ENCODE peak calls at places on chromosome 21, in four cellular contexts. V, K, X and J are unnamed samples.

GRCh38 chr21:39188521-39189139 is 5.4 kb upstream of the PSMG1 start:
- DNase-seq in V (no peak), K (no peak), X (no peak), J (no peak)

GRCh38 chr21:20720623-20721022 is 277.6 kb upstream of the NCAM2 start:
- DNase-seq in V (no peak), K (no peak), X (no peak), J (no peak)

GRCh38 chr21:45294509-45295291 is 7.0 kb upstream of the POFUT2 start:
- DNase-seq in V (no peak), K (no peak), X (no peak), J (peak; percentile 69)

GRCh38 chr21:38965241-38965640 is 159.5 kb downstream of the ETS2 start:
- DNase-seq in V (no peak), K (no peak), X (peak; percentile 79), J (no peak)

GRCh38 chr21:32426592-32427051 is 14.1 kb downstream of the EVA1C start:
- DNase-seq in V (no peak), K (no peak), X (peak; percentile 23), J (no peak)

GRCh38 chr21:32463367-32463766 is 50.9 kb downstream of the EVA1C start:
- DNase-seq in V (no peak), K (no peak), X (no peak), J (no peak)

GRCh38 chr21:21064353-21064752 is 66.1 kb downstream of the NCAM2 start:
- DNase-seq in V (no peak), K (no peak), X (no peak), J (no peak)

GRCh38 chr21:29164330-29164942 is 34.0 kb downstream of the MAP3K7CL start:
- DNase-seq in V (no peak), K (no peak), X (peak; percentile 63), J (peak; percentile 53)

GRCh38 chr21:37503848-37504467 is 137.4 kb downstream of the DYRK1A start:
- DNase-seq in V (no peak), K (no peak), X (peak; percentile 8), J (no peak)

GRCh38 chr21:37849703-37850102 is 66.6 kb downstream of the KCNJ6 start:
- DNase-seq in V (no peak), K (no peak), X (no peak), J (no peak)

GRCh38 chr21:23401278-23401677 is 2206.0 kb downstream of the MRPL39 start:
- DNase-seq in V (no peak), K (no peak), X (no peak), J (peak; percentile 12)

GRCh38 chr21:38942617-38943245 is 137.0 kb downstream of the ETS2 start:
- DNase-seq in V (no peak), K (no peak), X (no peak), J (no peak)

GRCh38 chr21:30238168-30238567 is 22.3 kb upstream of the CLDN8 start:
- DNase-seq in V (no peak), K (no peak), X (no peak), J (no peak)

GRCh38 chr21:19864456-19864855 is 1133.8 kb upstream of the NCAM2 start:
- DNase-seq in V (no peak), K (no peak), X (no peak), J (no peak)

GRCh38 chr21:25862596-25862995 is 127.8 kb downstream of the GABPA start:
- DNase-seq in V (no peak), K (peak; percentile 43), X (peak; percentile 12), J (peak; percentile 45)

GRCh38 chr21:26659757-26660156 is 86.7 kb upstream of the CYYR1 start:
- DNase-seq in V (no peak), K (no peak), X (no peak), J (no peak)

GRCh38 chr21:43919871-43920801 is 55.1 kb downstream of the AGPAT3 start:
- DNase-seq in V (peak; percentile 54), K (no peak), X (no peak), J (no peak)
- TF ChIP-seq TARDBP in V (no peak), K (no peak), X (no peak), J (no peak)

GRCh38 chr21:41410361-41410760 is 15.7 kb upstream of the MX1 start:
- DNase-seq in V (no peak), K (no peak), X (no peak), J (no peak)
- TF ChIP-seq TARDBP in V (no peak), K (no peak), X (no peak), J (no peak)

DNA sequence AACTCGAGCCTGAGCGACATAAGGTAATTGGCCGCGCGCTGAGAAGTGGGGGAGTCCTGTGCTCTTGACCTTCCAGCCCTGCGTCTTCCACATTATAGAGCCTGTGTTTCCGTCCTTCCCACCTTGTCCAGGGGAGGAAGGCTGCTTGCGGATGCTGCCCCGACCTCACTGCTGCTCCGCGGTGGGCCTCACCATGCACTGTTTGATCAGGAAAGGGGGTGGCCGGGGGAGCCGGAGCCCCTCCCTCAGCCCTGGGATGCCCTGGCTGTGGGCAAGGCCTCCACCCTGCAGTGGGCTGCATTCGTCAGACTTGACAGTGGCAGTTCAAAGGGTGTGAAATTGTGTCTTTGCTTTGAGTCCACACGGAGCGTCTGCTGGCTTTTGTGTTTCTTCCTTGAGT is 30.1 kb downstream of the PCNT start:
- DNase-seq in V (no peak), K (no peak), X (no peak), J (no peak)
- TF ChIP-seq TARDBP in V (no peak), K (no peak), X (no peak), J (no peak)

DNA sequence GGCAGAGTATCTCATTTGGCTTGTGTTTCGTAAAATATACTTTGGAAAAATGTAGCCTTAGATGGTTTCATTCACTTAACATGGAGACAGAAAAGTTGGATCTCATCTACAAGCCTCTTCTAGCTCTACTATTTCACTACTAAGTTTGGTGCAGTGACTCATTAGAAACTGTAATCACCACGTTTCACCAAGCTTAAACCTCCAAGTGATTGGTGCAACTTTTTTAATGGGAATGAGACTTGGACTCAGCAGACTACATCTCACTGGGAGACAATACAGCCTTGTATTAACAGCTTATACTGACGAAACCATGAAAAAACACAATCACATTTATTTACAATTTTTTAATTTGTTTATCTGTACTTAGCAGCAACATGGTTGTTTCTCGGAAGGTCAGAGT is 29.9 kb upstream of the NRIP1 start:
- DNase-seq in V (no peak), K (no peak), X (no peak), J (no peak)
- TF ChIP-seq TARDBP in V (no peak), K (no peak), X (no peak), J (no peak)

DNA sequence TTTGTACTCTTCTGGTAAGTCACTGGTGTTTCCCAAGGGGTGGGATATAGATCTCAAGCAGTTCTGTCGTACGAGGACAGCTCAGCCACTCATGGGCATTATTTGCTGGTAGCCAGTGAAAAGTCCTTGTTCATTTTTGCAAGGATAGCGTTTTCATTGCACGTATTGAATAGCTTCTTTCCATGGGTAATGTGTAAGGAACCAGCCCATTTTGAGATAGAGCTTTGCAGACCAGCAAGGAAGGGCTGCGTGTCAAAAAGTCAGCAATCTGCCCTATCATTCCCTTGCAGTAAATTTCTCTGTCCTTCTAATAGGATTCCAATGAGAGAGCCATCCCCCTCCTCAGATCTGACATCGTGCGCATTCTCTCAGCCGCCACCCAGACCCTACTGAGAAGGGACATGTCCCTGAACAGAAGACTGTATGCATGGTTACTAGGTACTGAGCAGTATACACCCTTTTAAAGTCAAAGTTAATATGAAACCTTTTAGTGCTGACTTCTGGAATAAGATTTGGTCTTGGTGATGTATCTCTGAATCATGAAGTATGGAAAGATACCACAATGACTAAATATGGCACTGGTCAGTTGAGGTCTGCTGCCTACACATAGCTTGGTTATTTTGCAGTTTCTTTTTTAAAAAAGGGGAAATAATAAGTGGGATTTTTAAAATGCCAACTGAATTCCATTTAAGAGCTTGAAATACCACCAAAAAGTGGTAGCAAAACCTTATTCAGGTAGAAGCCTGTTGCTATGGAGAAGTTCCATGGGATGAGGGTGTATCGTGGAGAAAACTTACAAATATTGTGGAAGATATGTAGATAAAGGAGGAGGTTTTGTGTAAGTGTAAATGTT is 55.3 kb downstream of the DOP1B start:
- DNase-seq in V (no peak), K (no peak), X (no peak), J (no peak)
- TF ChIP-seq TARDBP in V (no peak), K (no peak), X (no peak), J (no peak)

DNA sequence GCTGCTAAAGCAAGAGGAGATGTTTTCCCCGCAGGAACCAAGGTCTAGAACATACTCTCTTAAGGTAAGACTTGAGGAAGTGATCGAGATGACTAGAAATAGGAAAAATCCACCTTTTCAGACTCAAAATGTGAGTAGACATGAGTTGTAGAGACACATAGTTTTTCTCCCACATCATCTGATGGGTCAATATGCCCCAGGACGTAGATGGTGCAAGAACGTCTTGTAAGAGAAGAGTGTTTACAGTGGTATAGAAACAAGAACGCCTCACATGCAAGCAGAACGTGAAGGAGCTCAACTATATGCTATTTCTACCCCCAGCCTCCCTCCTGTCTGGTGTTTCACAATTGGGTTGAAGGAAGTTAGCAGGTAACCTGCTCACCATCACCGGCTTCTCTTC is 144.0 kb upstream of the BACE2 start:
- DNase-seq in V (no peak), K (no peak), X (no peak), J (no peak)
- TF ChIP-seq TARDBP in V (no peak), K (no peak), X (no peak), J (no peak)

GRCh38 chr21:42221581-42222345 is 2.8 kb downstream of the ABCG1 start:
- DNase-seq in V (no peak), K (no peak), X (no peak), J (no peak)

GRCh38 chr21:42223826-42224575 is 5.1 kb downstream of the ABCG1 start:
- DNase-seq in V (no peak), K (no peak), X (no peak), J (no peak)

GRCh38 chr21:42222386-42222785 is 3.4 kb downstream of the ABCG1 start:
- DNase-seq in V (no peak), K (no peak), X (no peak), J (no peak)

GRCh38 chr21:42225042-42225441 is 6.1 kb downstream of the ABCG1 start:
- DNase-seq in V (no peak), K (no peak), X (no peak), J (no peak)

DNA sequence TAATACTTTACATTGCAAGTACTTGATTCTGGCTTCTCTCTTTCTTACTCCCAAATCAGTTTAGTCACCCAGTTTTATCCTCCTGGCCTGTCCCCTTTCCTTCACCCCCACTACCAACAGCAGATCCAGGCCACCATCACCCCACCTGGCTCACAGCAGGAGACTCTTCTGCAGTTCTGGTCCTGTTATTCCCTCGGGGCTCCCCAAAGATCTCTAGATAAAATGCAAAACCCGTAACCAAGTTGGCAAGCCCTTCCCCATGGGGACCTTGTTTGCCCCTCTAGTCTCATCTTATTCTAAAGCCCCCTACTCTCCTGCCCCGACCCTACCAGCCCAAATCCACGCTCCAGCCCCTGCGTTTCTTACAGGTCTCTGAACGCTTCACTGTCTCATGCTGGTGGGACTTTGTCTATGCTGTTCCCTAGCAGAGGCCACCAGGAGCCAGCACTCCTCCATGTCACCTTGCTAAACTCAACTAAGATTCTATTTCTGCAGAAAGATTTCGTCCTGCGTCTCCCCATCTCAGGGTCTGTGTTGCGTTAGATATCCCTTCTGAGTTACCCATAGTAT is 4.0 kb downstream of the ABCG1 start:
- DNase-seq in V (no peak), K (no peak), X (no peak), J (no peak)
- TF ChIP-seq TARDBP in V (no peak), K (no peak), X (no peak), J (no peak)